ENCODE peak calls at places on chromosomes 13 and 19, in five cellular contexts. Z, B, P, H and J are unnamed samples.

GRCh38 chr19:32203161-32203560 is 142.2 kb upstream of the ZNF507 start:
- DNase-seq in H (peak), P (no peak), B (no peak), Z (no peak), J (no peak)

GRCh38 chr19:19420570-19421301 is 15.3 kb downstream of the GATAD2A start:
- DNase-seq in B (no peak), P (no peak), Z (no peak), H (no peak), J (no peak)

GRCh38 chr19:1773173-1773572 is 19.9 kb downstream of the ONECUT3 start:
- DNase-seq in P (no peak), B (no peak), Z (no peak), H (no peak), J (no peak)

GRCh38 chr19:11236324-11237301 is 2.8 kb upstream of the ANGPTL8 start:
- DNase-seq in Z (no peak), B (no peak), H (no peak), P (no peak), J (no peak)

GRCh38 chr19:55539082-55539715 is 2.3 kb upstream of the SBK2 start:
- DNase-seq in P (no peak), Z (no peak), H (no peak), B (no peak), J (no peak)

GRCh38 chr19:45670670-45671453 is 2.8 kb downstream of the GIPR start:
- DNase-seq in Z (peak), H (no peak), B (peak), P (peak), J (no peak)

GRCh38 chr13:33583398-33583797 is 234.6 kb upstream of the RFC3 start:
- DNase-seq in P (no peak), Z (no peak), H (no peak), B (no peak), J (no peak)

GRCh38 chr13:31409678-31410356 is 210.0 kb downstream of the B3GLCT start:
- DNase-seq in Z (no peak), B (no peak), H (no peak), P (no peak), J (no peak)

GRCh38 chr13:23554000-23554399 is 16.2 kb upstream of the TNFRSF19 start:
- DNase-seq in B (no peak), H (no peak), P (no peak), Z (no peak), J (no peak)

GRCh38 chr19:2072757-2073551 is 21.9 kb upstream of the MKNK2 start:
- DNase-seq in Z (no peak), H (no peak), P (no peak), B (no peak), J (no peak)

GRCh38 chr19:13718733-13719132 is 45.6 kb upstream of the MRI1 start:
- DNase-seq in P (no peak), Z (no peak), H (no peak), B (no peak), J (no peak)

GRCh38 chr13:109655206-109655600 is 131.2 kb downstream of the IRS2 start:
- DNase-seq in B (no peak), Z (no peak), H (no peak), P (no peak), J (no peak)

GRCh38 chr19:9901020-9901419 is 35.3 kb downstream of the OLFM2 start:
- DNase-seq in P (no peak), H (no peak), B (no peak), Z (no peak), J (no peak)

GRCh38 chr19:33192010-33192409 is 2.1 kb upstream of the LRP3 start:
- DNase-seq in Z (no peak), P (no peak), H (peak), B (peak), J (no peak)

GRCh38 chr19:18340990-18341868 is 831 bp downstream of the PGPEP1 start:
- DNase-seq in Z (peak), H (peak), P (peak), B (peak), J (no peak)

GRCh38 chr19:51441410-51442390 is 16.6 kb downstream of the SIGLEC8 start:
- DNase-seq in Z (peak), B (no peak), P (no peak), H (no peak), J (no peak)

GRCh38 chr13:25836709-25837316 is 215.0 kb downstream of the SHISA2 start:
- DNase-seq in Z (no peak), H (no peak), P (no peak), B (no peak), J (no peak)

GRCh38 chr13:61608138-61608537 is 192.5 kb upstream of the PCDH20 start:
- DNase-seq in B (no peak), H (no peak), Z (no peak), P (no peak), J (no peak)

GRCh38 chr19:48646192-48646911 is 365 bp upstream of the CA11 start:
- DNase-seq in B (peak), Z (peak), P (peak), H (peak), J (peak)

GRCh38 chr13:35388456-35388855 is 88.0 kb downstream of the MAB21L1 start:
- DNase-seq in Z (no peak), H (no peak), P (no peak), B (no peak), J (no peak)

GRCh38 chr13:26880741-26881140 is 120.2 kb upstream of the GPR12 start:
- DNase-seq in P (no peak), B (no peak), Z (no peak), H (no peak), J (no peak)

GRCh38 chr13:40471911-40472310 is 194.5 kb downstream of the FOXO1 start:
- DNase-seq in B (no peak), Z (no peak), H (no peak), P (no peak), J (no peak)

GRCh38 chr13:60146491-60146890 is 17.2 kb downstream of the DIAPH3 start:
- DNase-seq in B (no peak), P (no peak), H (no peak), Z (no peak), J (no peak)

GRCh38 chr13:98798849-98799645 is 46.6 kb upstream of the SLC15A1 start:
- DNase-seq in P (no peak), B (no peak), Z (no peak), H (no peak), J (no peak)

GRCh38 chr13:28347456-28348371 is 147.2 kb downstream of the FLT1 start:
- DNase-seq in H (no peak), Z (no peak), P (peak), B (no peak), J (no peak)

GRCh38 chr13:37627428-37627827 is 28.9 kb upstream of the POSTN start:
- DNase-seq in H (no peak), Z (no peak), P (no peak), B (no peak), J (no peak)